ENCODE peak calls at places on chromosomes 11 and 22, in seven cellular contexts. I is ovary, V is spleen, T is body of pancreas, W is tibial nerve, R is uterus, U is HepG2. O is an unnamed sample.

GRCh38 chr22:50118557-50119168 is 28.9 kb downstream of the MOV10L1 start:
- DNase-seq in I (peak; percentile 78), V (no peak), T (no peak), W (no peak), R (peak; percentile 77), U (peak; percentile 10), O (no peak)

GRCh38 chr11:132405728-132406127 is 1035.3 kb downstream of the NTM start:
- DNase-seq in I (no peak), V (no peak), T (no peak), W (no peak), R (no peak), U (no peak), O (no peak)

GRCh38 chr22:45538284-45538683 is 35.6 kb downstream of the FBLN1 start:
- DNase-seq in I (no peak), V (no peak), T (no peak), W (no peak), R (peak; percentile 52), U (no peak), O (no peak)

GRCh38 chr11:73252577-73253191 is 19.5 kb upstream of the P2RY6 start:
- DNase-seq in I (no peak), V (no peak), T (no peak), W (no peak), R (no peak), U (no peak), O (peak; percentile 32)

GRCh38 chr11:135075740-135076139 is 663.7 kb upstream of the B3GAT1 start:
- DNase-seq in I (peak; percentile 49), V (peak; percentile 81), T (peak; percentile 43), W (peak; percentile 57), R (peak; percentile 55), U (peak; percentile 78), O (peak; percentile 93)

GRCh38 chr11:100445231-100445735 is 241.8 kb upstream of the ARHGAP42 start:
- DNase-seq in I (no peak), V (no peak), T (peak; percentile 72), W (no peak), R (no peak), U (no peak), O (no peak)

GRCh38 chr11:73968356-73968966 is 14.2 kb downstream of the UCP2 start:
- DNase-seq in I (no peak), V (peak; percentile 70), T (no peak), W (no peak), R (no peak), U (no peak), O (no peak)

GRCh38 chr11:10305964-10306918 is 1.4 kb downstream of the ADM start:
- DNase-seq in I (peak; percentile 53), V (peak; percentile 88), T (peak; percentile 40), W (no peak), R (peak; percentile 32), U (no peak), O (no peak)

GRCh38 chr22:20464096-20464614 is 26.5 kb upstream of the SCARF2 start:
- DNase-seq in I (peak; percentile 1), V (peak; percentile 89), T (no peak), W (no peak), R (no peak), U (no peak), O (no peak)

DNA sequence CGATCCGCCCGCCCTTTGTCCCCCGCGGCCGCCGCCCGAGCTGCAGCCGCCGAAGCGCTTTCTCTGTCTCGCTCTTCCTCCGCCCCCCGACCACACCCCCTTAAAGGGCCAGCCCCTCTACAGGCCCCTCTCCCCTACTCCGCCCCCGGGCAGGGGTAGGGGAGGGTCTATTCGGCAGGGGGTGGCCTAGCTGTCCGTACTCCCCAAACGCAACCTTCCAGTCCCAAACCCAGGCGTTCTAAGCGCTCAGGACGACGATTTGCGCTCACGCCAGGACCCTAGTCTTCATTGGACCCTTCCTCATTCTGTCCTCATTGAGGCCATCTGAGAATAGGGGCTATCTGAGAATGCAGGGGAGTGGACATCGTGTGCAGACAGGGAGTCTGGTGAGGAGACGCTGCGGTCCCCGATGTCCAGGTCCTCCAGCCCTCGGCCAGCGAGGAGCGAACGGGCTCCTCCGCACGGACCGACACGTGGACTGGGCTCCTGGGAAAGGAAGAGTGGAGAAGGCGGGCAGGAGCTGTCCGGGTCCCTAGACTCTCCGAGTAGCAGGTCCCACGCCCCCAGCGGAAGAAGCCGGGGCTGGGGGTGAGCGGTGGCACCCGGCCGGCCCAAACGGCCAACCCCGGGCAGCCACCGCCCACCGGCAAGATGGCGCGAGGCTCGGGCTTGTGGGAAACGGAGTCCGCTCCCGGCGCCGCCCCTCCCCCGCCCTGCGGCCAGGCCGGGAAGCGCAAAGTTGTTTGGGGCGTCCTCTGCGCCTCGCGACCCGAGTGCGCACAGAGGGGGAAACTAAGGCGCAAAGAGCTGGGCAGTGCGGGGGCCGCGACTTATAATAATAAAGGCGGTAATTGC is at the start of gene PPP1R14B:
- DNase-seq in I (peak; percentile 88), V (peak; percentile 96), T (peak; percentile 90), W (peak; percentile 77), R (peak; percentile 81), U (peak; percentile 80), O (peak; percentile 85)
- TF ChIP-seq CTCF in I (no peak), V (peak; percentile 23), T (no peak), W (no peak), R (peak; percentile 46), U (no peak), O (no peak)

DNA sequence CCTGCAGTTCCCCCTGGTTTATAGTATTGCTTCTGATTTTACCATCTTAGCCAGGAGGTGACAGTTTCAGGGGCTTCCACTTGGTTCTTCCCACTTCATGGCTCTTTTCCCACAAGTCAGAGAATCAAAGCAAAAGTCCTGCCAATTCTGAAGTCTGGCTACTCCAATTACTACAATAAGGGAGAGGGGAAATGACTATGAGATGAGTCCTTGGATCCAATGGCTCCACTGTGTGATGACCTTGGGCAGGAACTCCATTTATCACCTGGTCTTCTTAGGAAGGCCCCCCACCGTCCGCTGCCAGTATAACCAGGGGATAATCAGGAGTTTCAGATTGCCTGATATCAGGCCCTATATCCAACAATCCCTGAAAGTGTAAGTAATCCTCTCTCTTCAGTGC is 31.6 kb upstream of the CCND1 start:
- DNase-seq in I (no peak), V (no peak), T (no peak), W (no peak), R (no peak), U (no peak), O (no peak)
- TF ChIP-seq POLR2A in I (no peak), V (no peak), T (no peak), W (no peak), R (no peak), U (no peak), O (no peak)

GRCh38 chr11:129691154-129691553 is 124.5 kb upstream of the TMEM45B start:
- DNase-seq in I (no peak), V (no peak), T (no peak), W (no peak), R (no peak), U (no peak), O (no peak)

GRCh38 chr11:129696309-129696989 is 119.2 kb upstream of the TMEM45B start:
- DNase-seq in I (no peak), V (no peak), T (no peak), W (no peak), R (no peak), U (no peak), O (peak; percentile 58)

GRCh38 chr11:129694966-129695365 is 120.7 kb upstream of the TMEM45B start:
- DNase-seq in I (no peak), V (no peak), T (no peak), W (no peak), R (no peak), U (no peak), O (no peak)

GRCh38 chr11:129695543-129696308 is 119.9 kb upstream of the TMEM45B start:
- DNase-seq in I (no peak), V (peak; percentile 86), T (peak; percentile 77), W (no peak), R (no peak), U (peak; percentile 46), O (peak; percentile 32)

GRCh38 chr11:129694538-129694937 is 121.1 kb upstream of the TMEM45B start:
- DNase-seq in I (no peak), V (no peak), T (no peak), W (no peak), R (no peak), U (no peak), O (no peak)
- TF ChIP-seq CTCF in I (no peak), V (no peak), T (no peak), W (no peak), R (no peak), U (peak; percentile 39), O (no peak)

GRCh38 chr11:11842426-11843008 is 745 bp downstream of the USP47 start:
- DNase-seq in I (peak; percentile 53), V (no peak), T (peak; percentile 58), W (no peak), R (peak; percentile 63), U (peak; percentile 75), O (peak; percentile 92)

GRCh38 chr11:11843642-11844041 is 1.9 kb downstream of the USP47 start:
- DNase-seq in I (no peak), V (no peak), T (no peak), W (no peak), R (no peak), U (no peak), O (no peak)

GRCh38 chr11:11843233-11843632 is 1.5 kb downstream of the USP47 start:
- DNase-seq in I (no peak), V (no peak), T (no peak), W (no peak), R (no peak), U (peak; percentile 58), O (no peak)

GRCh38 chr11:11841121-11841604 is 609 bp upstream of the USP47 start:
- DNase-seq in I (peak; percentile 61), V (no peak), T (peak; percentile 42), W (no peak), R (peak; percentile 59), U (peak; percentile 19), O (no peak)

GRCh38 chr11:11841605-11842425 is at the start of gene USP47:
- DNase-seq in I (peak; percentile 94), V (peak; percentile 98), T (peak; percentile 92), W (peak; percentile 90), R (peak; percentile 87), U (peak; percentile 74), O (peak; percentile 98)
- TF ChIP-seq POLR2A in I (peak; percentile 77), V (peak; percentile 8), T (peak; percentile 95), W (peak; percentile 89), R (peak; percentile 85), U (peak; percentile 88), O (no peak)

GRCh38 chr22:29259253-29259899 is 8.4 kb downstream of the RHBDD3 start:
- DNase-seq in I (no peak), V (no peak), T (no peak), W (no peak), R (no peak), U (no peak), O (no peak)
- TF ChIP-seq CTCF in I (no peak), V (no peak), T (no peak), W (no peak), R (no peak), U (peak; percentile 12), O (no peak)